ENCODE peak calls at places on chromosomes 12 and 14, in nine cellular contexts. G is A549; L is left ventricle myocardium inferior; I is endodermal cell; W is tibial artery; R is AG09309; A is fibroblast of mammary gland; K is CD8-positive, alpha-beta T cell; B is neural progenitor cell. S is an unnamed sample.

GRCh38 chr12:111823891-111824290 is 18.1 kb upstream of the MAPKAPK5 start:
- DNase-seq in G (no peak), L (no peak), I (no peak), W (no peak), R (no peak), A (no peak), K (no peak), B (no peak), S (no peak)

GRCh38 chr12:92784356-92784755 is 81.6 kb downstream of the PLEKHG7 start:
- DNase-seq in G (no peak), L (no peak), I (no peak), W (no peak), R (peak), A (peak), K (no peak), B (no peak), S (peak)

GRCh38 chr12:26513357-26514043 is 318.1 kb downstream of the SSPN start:
- DNase-seq in G (no peak), L (no peak), I (no peak), W (no peak), R (no peak), A (no peak), K (no peak), B (no peak), S (no peak)

GRCh38 chr14:89325299-89325883 is 91.6 kb downstream of the FOXN3 start:
- DNase-seq in G (no peak), L (no peak), I (no peak), W (no peak), R (no peak), A (no peak), K (no peak), B (no peak), S (no peak)

GRCh38 chr14:20059745-20060144 is at the start of gene OR4L1:
- DNase-seq in G (no peak), L (no peak), I (no peak), W (no peak), R (no peak), A (no peak), K (no peak), B (no peak), S (no peak)

GRCh38 chr12:87157791-87158190 is 871.4 kb downstream of the C12orf50 start:
- DNase-seq in G (peak), L (no peak), I (peak), W (peak), R (peak), A (peak), K (no peak), B (no peak), S (peak)

GRCh38 chr12:124817076-124818000 is 46.3 kb downstream of the SCARB1 start:
- DNase-seq in G (no peak), L (no peak), I (no peak), W (no peak), R (no peak), A (no peak), K (no peak), B (no peak), S (no peak)

GRCh38 chr14:44962573-44963528 is 861 bp downstream of the TOGARAM1 start:
- DNase-seq in G (no peak), L (peak), I (no peak), W (peak), R (no peak), A (peak), K (peak), B (peak), S (peak)

GRCh38 chr12:29301114-29301513 is 79.9 kb downstream of the ERGIC2 start:
- DNase-seq in G (no peak), L (no peak), I (no peak), W (no peak), R (no peak), A (peak), K (no peak), B (no peak), S (no peak)

GRCh38 chr12:84599539-84599938 is 313.1 kb downstream of the SLC6A15 start:
- DNase-seq in G (no peak), L (no peak), I (no peak), W (no peak), R (peak), A (peak), K (no peak), B (no peak), S (peak)

GRCh38 chr14:99879401-99880295 is 86.4 kb downstream of the EML1 start:
- DNase-seq in G (no peak), L (no peak), I (no peak), W (no peak), R (peak), A (peak), K (no peak), B (no peak), S (peak)

GRCh38 chr12:27525373-27525772 is 1.4 kb downstream of the PPFIBP1 start:
- DNase-seq in G (peak), L (no peak), I (peak), W (peak), R (no peak), A (peak), K (no peak), B (peak), S (peak)

GRCh38 chr12:96241484-96242256 is 47.5 kb downstream of the ELK3 start:
- DNase-seq in G (no peak), L (no peak), I (peak), W (peak), R (peak), A (peak), K (peak), B (no peak), S (peak)

GRCh38 chr12:46549527-46550265 is 177.1 kb upstream of the SLC38A2 start:
- DNase-seq in G (no peak), L (no peak), I (no peak), W (no peak), R (peak), A (peak), K (no peak), B (no peak), S (peak)

GRCh38 chr12:22254450-22254849 is 80.1 kb downstream of the ST8SIA1 start:
- DNase-seq in G (no peak), L (no peak), I (no peak), W (no peak), R (no peak), A (no peak), K (no peak), B (no peak), S (no peak)

DNA sequence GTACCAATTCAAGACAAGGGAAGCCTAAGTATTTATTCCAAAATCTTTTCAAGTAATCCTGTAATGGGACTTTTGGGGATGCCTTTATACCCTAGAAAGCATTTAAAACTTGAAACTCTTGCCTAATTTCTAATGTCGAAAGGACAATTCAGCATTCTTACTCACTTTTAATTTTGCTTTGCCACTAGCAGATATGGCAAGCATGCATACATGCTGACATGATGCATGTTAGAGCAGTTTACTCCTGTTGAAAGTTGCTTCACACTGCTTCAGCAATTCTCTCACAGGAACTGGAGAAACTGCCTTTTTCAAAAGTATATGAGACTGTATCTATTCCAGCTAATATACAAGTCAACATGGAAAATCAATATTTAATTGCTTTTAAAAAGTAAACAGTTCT is 79.9 kb downstream of the TAOK3 start:
- DNase-seq in G (no peak), L (no peak), I (no peak), W (no peak), R (no peak), A (peak), K (no peak), B (no peak), S (no peak)
- H3K4me3 ChIP-seq in G (no peak), L (no peak), I (no peak), W (no peak), R (no peak), A (no peak), K (no peak), B (no peak), S (no peak)

DNA sequence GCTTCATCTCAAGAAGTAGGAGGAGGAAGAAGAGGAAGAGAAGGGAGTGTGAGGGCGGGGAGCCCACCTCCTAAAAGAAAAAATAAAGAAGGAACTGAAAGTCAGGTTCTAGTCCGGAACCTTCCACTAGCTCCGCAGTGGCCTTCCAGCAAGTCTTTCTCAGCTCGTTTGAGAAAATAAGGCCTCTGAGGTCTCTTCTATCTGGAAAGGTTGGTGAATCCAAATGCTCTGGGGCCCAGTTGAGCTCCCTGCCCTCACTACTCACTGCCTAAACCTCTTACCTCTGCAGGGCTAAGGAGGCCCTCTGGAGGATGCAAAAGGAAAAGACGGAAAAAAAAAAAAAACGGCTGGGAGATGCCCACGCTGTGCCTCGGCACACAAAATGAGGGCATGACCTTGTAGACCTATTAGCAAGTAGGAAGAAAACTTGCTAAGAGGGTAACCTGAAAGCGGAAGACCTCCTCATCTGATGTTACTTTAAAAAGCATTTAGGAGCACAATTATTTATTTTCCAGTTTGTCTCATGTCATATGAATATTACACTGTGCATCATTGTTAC is 35.9 kb downstream of the FBLN5 start:
- DNase-seq in G (peak), L (no peak), I (peak), W (no peak), R (no peak), A (peak), K (peak), B (peak), S (peak)
- TF ChIP-seq CTCF in G (peak), L (peak), I (peak), W (peak), R (peak), A (peak), K (peak), B (peak), S (peak)

GRCh38 chr14:22531451-22532344 is 57.3 kb downstream of the DAD1 start:
- DNase-seq in G (no peak), L (no peak), I (no peak), W (no peak), R (no peak), A (no peak), K (no peak), B (no peak), S (no peak)
- H3K4me3 ChIP-seq in G (no peak), L (no peak), I (no peak), W (no peak), R (no peak), A (no peak), K (peak), B (no peak), S (no peak)

GRCh38 chr12:18681818-18682217 is 56.0 kb downstream of the PLCZ1 start:
- DNase-seq in G (no peak), L (no peak), I (no peak), W (no peak), R (no peak), A (no peak), K (no peak), B (peak), S (no peak)
- TF ChIP-seq CTCF in G (no peak), L (no peak), I (no peak), W (no peak), R (no peak), A (no peak), K (no peak), B (no peak), S (no peak)

GRCh38 chr14:92037989-92038388 is 1.9 kb downstream of the TRIP11 start:
- DNase-seq in G (no peak), L (no peak), I (no peak), W (no peak), R (no peak), A (no peak), K (no peak), B (no peak), S (peak)
- H3K4me3 ChIP-seq in G (no peak), L (peak), I (peak), W (peak), R (peak), A (peak), K (no peak), B (peak), S (peak)

DNA sequence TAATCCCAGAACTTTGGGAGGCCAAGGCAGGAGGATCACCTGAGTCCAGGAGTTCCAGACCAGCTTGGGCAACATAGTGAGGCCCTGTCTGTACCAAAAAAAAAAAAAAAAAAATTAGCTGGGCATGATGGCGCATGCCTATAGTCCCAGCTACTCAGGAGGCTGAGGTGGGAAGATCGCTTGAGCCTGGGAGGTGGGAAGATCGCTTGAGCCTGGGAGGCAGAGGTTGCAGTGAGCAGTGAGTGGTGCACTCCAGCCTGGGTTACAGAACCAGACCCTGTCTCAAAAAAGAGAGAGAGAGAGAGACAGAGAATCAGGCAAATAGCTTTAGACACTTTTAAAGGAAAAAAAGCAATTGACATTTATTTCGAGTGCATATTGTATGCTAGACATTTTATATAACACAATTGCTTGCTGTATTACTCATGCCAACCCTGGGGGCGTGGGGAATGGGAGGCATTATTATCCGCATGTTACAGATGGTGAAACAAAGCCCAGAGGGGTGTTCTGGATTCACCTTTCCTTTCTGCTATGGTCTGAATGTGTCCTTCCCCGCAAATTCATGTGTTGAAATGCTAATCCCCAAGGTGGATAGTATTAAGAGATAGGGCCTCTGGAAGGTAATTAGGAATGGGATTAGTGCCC is 9.7 kb downstream of the POU6F1 start:
- DNase-seq in G (no peak), L (no peak), I (no peak), W (no peak), R (no peak), A (no peak), K (no peak), B (no peak), S (no peak)
- TF ChIP-seq CTCF in G (no peak), L (no peak), I (no peak), W (no peak), R (no peak), A (no peak), K (no peak), B (no peak), S (no peak)

GRCh38 chr14:74350944-74351323 is 2.7 kb downstream of the VRTN start:
- DNase-seq in G (no peak), L (no peak), I (no peak), W (no peak), R (no peak), A (no peak), K (no peak), B (no peak), S (no peak)
- H3K4me3 ChIP-seq in G (no peak), L (no peak), I (peak), W (no peak), R (no peak), A (no peak), K (no peak), B (peak), S (no peak)

GRCh38 chr12:123033392-123034021 is 53.0 kb downstream of the ARL6IP4 start:
- DNase-seq in G (no peak), L (no peak), I (no peak), W (no peak), R (no peak), A (no peak), K (no peak), B (no peak), S (no peak)

GRCh38 chr12:123036471-123037285 is 56.2 kb downstream of the ARL6IP4 start:
- DNase-seq in G (no peak), L (no peak), I (peak), W (no peak), R (no peak), A (no peak), K (no peak), B (no peak), S (no peak)

GRCh38 chr12:123035841-123036240 is 55.4 kb downstream of the ARL6IP4 start:
- DNase-seq in G (no peak), L (no peak), I (peak), W (no peak), R (no peak), A (no peak), K (no peak), B (no peak), S (no peak)

GRCh38 chr12:123034022-123034541 is 53.6 kb downstream of the ARL6IP4 start:
- DNase-seq in G (no peak), L (no peak), I (no peak), W (no peak), R (no peak), A (no peak), K (no peak), B (no peak), S (no peak)

DNA sequence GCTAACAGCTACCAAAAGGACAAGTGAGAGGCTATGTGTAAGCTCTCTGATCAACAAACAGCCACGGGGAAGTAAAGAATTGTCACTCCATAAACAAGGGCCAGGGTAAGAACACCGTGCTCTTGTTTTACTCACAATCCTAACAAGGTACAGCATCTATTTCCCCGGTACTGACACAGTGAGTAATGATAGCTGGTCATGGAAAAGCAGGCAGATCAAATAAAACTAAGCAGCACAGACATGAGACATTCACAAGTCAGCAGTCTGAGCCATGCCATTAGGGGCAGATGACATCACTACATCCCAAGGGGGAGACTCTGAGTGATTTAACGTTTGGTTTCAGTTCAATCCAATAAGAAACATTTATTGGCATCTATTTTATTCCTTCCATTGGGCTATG is 54.4 kb downstream of the ARL6IP4 start:
- DNase-seq in G (peak), L (no peak), I (no peak), W (no peak), R (peak), A (peak), K (no peak), B (no peak), S (peak)
- TF ChIP-seq CTCF in G (no peak), L (no peak), I (no peak), W (no peak), R (no peak), A (no peak), K (no peak), B (no peak), S (no peak)

GRCh38 chr14:63899953-63900352 is 47.1 kb downstream of the SYNE2 start:
- DNase-seq in G (no peak), L (no peak), I (no peak), W (no peak), R (no peak), A (no peak), K (no peak), B (no peak), S (no peak)
- H3K4me3 ChIP-seq in G (no peak), L (no peak), I (no peak), W (no peak), R (no peak), A (no peak), K (no peak), B (no peak), S (no peak)

GRCh38 chr12:109996483-109996853 is 300 bp upstream of the GIT2 start:
- DNase-seq in G (no peak), L (no peak), I (no peak), W (no peak), R (no peak), A (no peak), K (no peak), B (no peak), S (no peak)
- TF ChIP-seq CTCF in G (no peak), L (no peak), I (no peak), W (no peak), R (no peak), A (no peak), K (no peak), B (no peak), S (no peak)